ENCODE peak calls at places on chromosome X, in five cellular contexts. X, V, S, B and I are unnamed samples. For H3K27me3, the result is how much of the 10 kb centered on the place peaks cover.

GRCh38 chrX:132119821-132120220 is 8.0 kb downstream of the FRMD7 start:
- DNase-seq in X (no peak), V (no peak), S (no peak), B (no peak), I (no peak)

GRCh38 chrX:18354369-18355329 is at the start of gene SCML2:
- DNase-seq in X (peak), V (peak), S (peak), B (peak), I (peak)

GRCh38 chrX:110418857-110419249 is 60.2 kb downstream of the RTL9 start:
- DNase-seq in X (no peak), V (no peak), S (no peak), B (no peak), I (no peak)

GRCh38 chrX:12779534-12779933 is 11.7 kb upstream of the PRPS2 start:
- DNase-seq in X (no peak), V (no peak), S (no peak), B (no peak), I (no peak)

GRCh38 chrX:112941209-112941788 is 100.7 kb upstream of the AMOT start:
- DNase-seq in X (no peak), V (no peak), S (no peak), B (no peak), I (no peak)

GRCh38 chrX:80486299-80486698 is 66.1 kb downstream of the TENT5D start:
- DNase-seq in X (no peak), V (no peak), S (no peak), B (no peak), I (no peak)

GRCh38 chrX:313546-313945 is 5.0 kb downstream of the GTPBP6 start:
- DNase-seq in X (no peak), V (no peak), S (no peak), B (no peak), I (no peak)

GRCh38 chrX:24242649-24243556 is 71.0 kb downstream of the SUPT20HL2 start:
- DNase-seq in X (peak), V (peak), S (no peak), B (peak), I (no peak)

GRCh38 chrX:111411591-111412371 is at the start of gene DCX:
- DNase-seq in X (no peak), V (no peak), S (peak), B (no peak), I (no peak)

GRCh38 chrX:39645059-39645895 is 452.5 kb downstream of the BCOR start:
- DNase-seq in X (peak), V (no peak), S (no peak), B (no peak), I (no peak)

GRCh38 chrX:125193921-125194320 is 125.8 kb upstream of the TEX13C start:
- DNase-seq in X (no peak), V (no peak), S (no peak), B (no peak), I (no peak)

GRCh38 chrX:15790766-15791380 is 589 bp downstream of the ZRSR2 start:
- DNase-seq in X (no peak), V (peak), S (no peak), B (no peak), I (no peak)

GRCh38 chrX:81240701-81241100 is 38.8 kb downstream of the SH3BGRL start:
- DNase-seq in X (no peak), V (no peak), S (no peak), B (no peak), I (no peak)

GRCh38 chrX:154401045-154401799 is 3.0 kb downstream of the RPL10 start:
- DNase-seq in X (no peak), V (peak), S (peak), B (no peak), I (no peak)

GRCh38 chrX:15475486-15475885 is 17.6 kb downstream of the PIR start:
- DNase-seq in X (no peak), V (no peak), S (no peak), B (no peak), I (no peak)

GRCh38 chrX:100944601-100945000 is 15.9 kb upstream of the XKRX start:
- DNase-seq in X (no peak), V (no peak), S (no peak), B (no peak), I (no peak)

GRCh38 chrX:120426599-120426998 is 42.5 kb downstream of the LAMP2 start:
- DNase-seq in X (no peak), V (no peak), S (no peak), B (no peak), I (no peak)

GRCh38 chrX:121579016-121579760 is 531.8 kb downstream of the GLUD2 start:
- DNase-seq in X (no peak), V (no peak), S (no peak), B (no peak), I (no peak)

GRCh38 chrX:21374994-21375794 is 976 bp downstream of the CNKSR2 start:
- DNase-seq in X (no peak), V (no peak), S (peak), B (no peak), I (peak)

GRCh38 chrX:135521405-135522131 is 1.1 kb downstream of the INTS6L start:
- DNase-seq in X (peak), V (peak), S (peak), B (peak), I (peak)
- H3K27me3 ChIP-seq in X (under half), V (under half), S (under half), B (under half), I (under half)

GRCh38 chrX:96383428-96383827 is 301.2 kb upstream of the DIAPH2 start:
- DNase-seq in X (no peak), V (no peak), S (no peak), B (no peak), I (no peak)
- TF ChIP-seq CTCF in X (no peak), V (no peak), S (no peak), B (no peak), I (no peak)

DNA sequence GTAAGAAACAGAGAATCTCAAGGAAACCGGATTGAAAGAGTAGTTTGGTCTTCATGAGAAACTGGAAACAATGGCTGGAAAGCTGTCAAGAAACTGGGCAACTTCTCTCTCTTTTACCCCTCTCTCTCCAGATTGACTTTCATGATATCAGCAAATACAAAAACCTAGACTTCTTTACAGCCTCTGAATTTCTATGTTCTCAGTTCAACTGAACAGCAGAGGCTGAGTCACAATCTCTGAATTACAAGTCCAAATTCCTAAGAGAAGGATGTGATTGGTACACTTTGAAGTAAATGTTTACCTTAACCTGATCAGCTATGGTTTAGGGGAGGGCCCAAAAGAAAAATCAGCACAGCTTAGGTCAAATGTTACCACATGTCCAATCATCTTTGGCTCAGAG is 974.9 kb downstream of the RPA4 start:
- DNase-seq in X (no peak), V (no peak), S (no peak), B (no peak), I (no peak)
- H3K27me3 ChIP-seq in X (under half), V (under half), S (under half), B (under half), I (under half)

GRCh38 chrX:64894454-64895038 is 81.7 kb downstream of the ZC4H2 start:
- DNase-seq in X (no peak), V (no peak), S (peak), B (peak), I (no peak)
- TF ChIP-seq CTCF in X (peak), V (peak), S (peak), B (peak), I (peak)

GRCh38 chrX:104316739-104317138 is 62.0 kb upstream of the ESX1 start:
- DNase-seq in X (no peak), V (no peak), S (no peak), B (no peak), I (no peak)
- H3K27me3 ChIP-seq in X (under half), V (under half), S (under half), B (under half), I (under half)

GRCh38 chrX:94830717-94831116 is 1156.7 kb downstream of the FAM133A start:
- DNase-seq in X (no peak), V (no peak), S (no peak), B (no peak), I (no peak)

GRCh38 chrX:94834226-94834625 is 1160.2 kb downstream of the FAM133A start:
- DNase-seq in X (no peak), V (no peak), S (no peak), B (no peak), I (no peak)

DNA sequence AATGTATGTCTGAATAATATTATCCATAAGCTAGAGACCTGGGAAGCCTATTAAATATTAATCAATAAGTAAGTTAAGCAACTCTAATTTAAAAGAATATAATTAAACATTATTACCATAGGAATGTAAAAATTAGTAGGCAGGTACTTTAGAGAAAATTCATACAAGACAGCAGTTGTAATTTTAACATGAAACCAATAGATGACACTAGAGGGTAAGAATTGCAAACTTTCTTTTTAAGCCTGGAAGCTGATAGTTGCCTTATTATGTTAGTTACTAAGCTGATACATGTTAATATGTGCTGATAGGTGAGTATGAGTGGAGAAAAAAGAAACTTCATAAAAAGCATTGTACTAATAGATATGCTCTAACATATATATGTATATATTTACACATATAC is 1157.4 kb downstream of the FAM133A start:
- DNase-seq in X (no peak), V (no peak), S (no peak), B (no peak), I (no peak)
- TF ChIP-seq CTCF in X (no peak), V (no peak), S (peak), B (no peak), I (no peak)

GRCh38 chrX:17167915-17168314 is 207.1 kb upstream of the NHS start:
- DNase-seq in X (no peak), V (no peak), S (no peak), B (no peak), I (no peak)

GRCh38 chrX:17161991-17162390 is 213.0 kb upstream of the NHS start:
- DNase-seq in X (no peak), V (no peak), S (no peak), B (no peak), I (no peak)

GRCh38 chrX:17164936-17165335 is 210.1 kb upstream of the NHS start:
- DNase-seq in X (no peak), V (no peak), S (no peak), B (no peak), I (no peak)

GRCh38 chrX:17160971-17161370 is 214.0 kb upstream of the NHS start:
- DNase-seq in X (no peak), V (no peak), S (no peak), B (no peak), I (no peak)

DNA sequence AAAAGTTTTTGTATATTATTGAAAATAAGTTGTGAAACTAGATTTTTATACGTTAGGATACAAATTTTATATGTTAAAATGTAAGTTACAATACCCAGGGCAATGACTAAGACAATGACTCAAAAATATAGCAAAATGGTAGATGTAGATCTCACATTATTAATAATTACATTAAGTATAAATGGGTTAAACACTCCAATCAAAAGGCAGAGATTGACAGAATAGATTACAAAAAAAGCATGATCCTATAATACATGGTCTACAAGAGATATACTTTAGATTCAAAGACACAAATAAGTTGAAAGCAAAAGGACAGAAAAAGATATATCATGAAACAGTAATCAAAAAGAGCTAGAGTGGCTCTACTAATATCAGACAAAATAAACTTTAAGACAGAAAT is 210.9 kb upstream of the NHS start:
- DNase-seq in X (no peak), V (no peak), S (no peak), B (no peak), I (no peak)
- H3K27me3 ChIP-seq in X (under half), V (under half), S (under half), B (under half), I (under half)